ENCODE peak calls at places on chromosomes 11 and 22, in seven cellular contexts. G is T-helper 2 cell; X is Ammon's horn; V is stimulated activated CD4-positive, alpha-beta T cell treated with anti-CD3 and anti-CD28 coated beads, Interleukin-4, amount 100 ng/mL, for 1 hour; C is T-helper 9 cell; S is Panc1; U is CD8-positive, alpha-beta T cell. L is an unnamed sample.

GRCh38 chr22:49247194-49247924 is 580.3 kb downstream of the BRD1 start:
- DNase-seq in G (no peak), X (no peak), V (no peak), C (no peak), S (no peak), U (no peak), L (no peak)

GRCh38 chr22:17285661-17286060 is 66.4 kb upstream of the ADA2 start:
- DNase-seq in G (no peak), X (no peak), V (no peak), C (no peak), S (no peak), U (no peak), L (no peak)

GRCh38 chr11:19459240-19459639 is 218.5 kb upstream of the E2F8 start:
- DNase-seq in G (no peak), X (no peak), V (no peak), C (no peak), S (no peak), U (no peak), L (no peak)

GRCh38 chr11:117045196-117045595 is 53.0 kb downstream of the SIK3 start:
- DNase-seq in G (no peak), X (no peak), V (no peak), C (no peak), S (no peak), U (no peak), L (no peak)

GRCh38 chr11:130178441-130178971 is 18.9 kb downstream of the ST14 start:
- DNase-seq in G (no peak), X (no peak), V (no peak), C (no peak), S (no peak), U (no peak), L (peak)

GRCh38 chr11:93032580-93032979 is 63.1 kb downstream of the MTNR1B start:
- DNase-seq in G (no peak), X (no peak), V (no peak), C (no peak), S (no peak), U (no peak), L (no peak)

GRCh38 chr11:126312903-126313460 is 9.1 kb downstream of the DCPS start:
- DNase-seq in G (no peak), X (no peak), V (no peak), C (no peak), S (no peak), U (no peak), L (no peak)

GRCh38 chr22:25351631-25352293 is 132.3 kb downstream of the CRYBB2 start:
- DNase-seq in G (no peak), X (no peak), V (no peak), C (no peak), S (no peak), U (no peak), L (no peak)

GRCh38 chr22:27776410-27776958 is 25.1 kb downstream of the MN1 start:
- DNase-seq in G (no peak), X (no peak), V (no peak), C (no peak), S (no peak), U (no peak), L (no peak)

GRCh38 chr11:128279861-128280260 is 307.5 kb downstream of the ETS1 start:
- DNase-seq in G (no peak), X (no peak), V (no peak), C (no peak), S (peak), U (no peak), L (no peak)

GRCh38 chr11:350723-351255 is 18.5 kb upstream of the B4GALNT4 start:
- DNase-seq in G (no peak), X (no peak), V (no peak), C (no peak), S (no peak), U (no peak), L (no peak)

GRCh38 chr11:81963018-81963417 is 770.6 kb downstream of the FAM181B start:
- DNase-seq in G (no peak), X (no peak), V (no peak), C (no peak), S (no peak), U (no peak), L (peak)

GRCh38 chr11:126725043-126725442 is 275.5 kb downstream of the KIRREL3 start:
- DNase-seq in G (no peak), X (no peak), V (no peak), C (no peak), S (no peak), U (no peak), L (no peak)

GRCh38 chr22:24289138-24289537 is 18.5 kb downstream of the SPECC1L start:
- DNase-seq in G (no peak), X (peak), V (no peak), C (no peak), S (no peak), U (no peak), L (no peak)

GRCh38 chr11:131691558-131692041 is 321.2 kb downstream of the NTM start:
- DNase-seq in G (no peak), X (no peak), V (peak), C (no peak), S (no peak), U (no peak), L (no peak)

GRCh38 chr11:102846292-102846691 is 2.9 kb upstream of the MMP3 start:
- DNase-seq in G (no peak), X (no peak), V (no peak), C (no peak), S (no peak), U (no peak), L (no peak)

GRCh38 chr22:30273196-30273595 is 6.5 kb upstream of the OSM start:
- DNase-seq in G (no peak), X (no peak), V (no peak), C (no peak), S (no peak), U (no peak), L (no peak)

GRCh38 chr11:78941226-78941851 is 366.7 kb upstream of the NARS2 start:
- DNase-seq in G (no peak), X (no peak), V (no peak), C (no peak), S (no peak), U (no peak), L (no peak)

GRCh38 chr22:27542602-27543001 is 259.0 kb downstream of the MN1 start:
- DNase-seq in G (no peak), X (no peak), V (no peak), C (no peak), S (no peak), U (no peak), L (no peak)